ENCODE peak calls at places on chromosomes 5 and 9, in eight cellular contexts. A is fibroblast of mammary gland, Z is cardiac fibroblast, K is uterus, N is upper lobe of right lung, V is astrocyte of the cerebellum, U is fibroblast of lung, F is neural progenitor cell. C is an unnamed sample.

GRCh38 chr5:91419571-91420537 is 36.7 kb upstream of the ARRDC3 start:
- DNase-seq in A (peak; percentile 67), Z (peak; percentile 76), K (peak; percentile 45), N (no peak), V (peak; percentile 52), U (peak; percentile 80), F (peak; percentile 72), C (peak; percentile 38)

GRCh38 chr5:178187014-178187413 is at the start of gene GMCL2:
- DNase-seq in A (no peak), Z (no peak), K (no peak), N (no peak), V (no peak), U (no peak), F (no peak), C (no peak)

GRCh38 chr5:149414405-149415244 is 35.5 kb upstream of the IL17B start:
- DNase-seq in A (peak; percentile 90), Z (peak; percentile 89), K (peak; percentile 67), N (no peak), V (no peak), U (peak; percentile 62), F (no peak), C (no peak)

GRCh38 chr5:87113848-87114247 is 153.8 kb upstream of the RASA1 start:
- DNase-seq in A (peak; percentile 79), Z (peak; percentile 39), K (no peak), N (no peak), V (peak; percentile 72), U (peak; percentile 64), F (no peak), C (no peak)

GRCh38 chr5:149940077-149940574 is 4.5 kb downstream of the PDE6A start:
- DNase-seq in A (peak; percentile 40), Z (peak; percentile 78), K (no peak), N (no peak), V (no peak), U (peak; percentile 50), F (no peak), C (no peak)

GRCh38 chr9:2290382-2290781 is 275.2 kb downstream of the SMARCA2 start:
- DNase-seq in A (no peak), Z (no peak), K (no peak), N (no peak), V (no peak), U (no peak), F (no peak), C (no peak)

GRCh38 chr9:91536211-91536691 is 112.6 kb upstream of the NFIL3 start:
- DNase-seq in A (peak; percentile 68), Z (no peak), K (no peak), N (no peak), V (no peak), U (peak; percentile 80), F (no peak), C (peak; percentile 35)

GRCh38 chr5:16616536-16617271 is at the start of gene RETREG1:
- DNase-seq in A (no peak), Z (peak; percentile 13), K (peak; percentile 38), N (peak; percentile 88), V (no peak), U (no peak), F (peak; percentile 70), C (no peak)

GRCh38 chr9:124390812-124391658 is 24.2 kb downstream of the PSMB7 start:
- DNase-seq in A (peak; percentile 83), Z (no peak), K (no peak), N (no peak), V (no peak), U (peak; percentile 72), F (peak; percentile 39), C (no peak)

GRCh38 chr5:58330781-58331180 is 129.1 kb downstream of the PLK2 start:
- DNase-seq in A (no peak), Z (no peak), K (no peak), N (no peak), V (no peak), U (no peak), F (no peak), C (no peak)

GRCh38 chr5:61678966-61679365 is 346.9 kb downstream of the ZSWIM6 start:
- DNase-seq in A (no peak), Z (no peak), K (no peak), N (no peak), V (no peak), U (no peak), F (peak; percentile 41), C (no peak)

GRCh38 chr9:89137548-89138462 is 40.8 kb downstream of the SHC3 start:
- DNase-seq in A (peak; percentile 97), Z (peak; percentile 96), K (peak; percentile 74), N (no peak), V (peak; percentile 96), U (peak; percentile 96), F (no peak), C (peak; percentile 63)

GRCh38 chr9:114088571-114089170 is 10.4 kb downstream of the KIF12 start:
- DNase-seq in A (no peak), Z (no peak), K (no peak), N (no peak), V (no peak), U (no peak), F (no peak), C (no peak)

GRCh38 chr5:89703799-89704198 is 705.8 kb downstream of the CETN3 start:
- DNase-seq in A (no peak), Z (peak; percentile 7), K (no peak), N (no peak), V (peak; percentile 44), U (no peak), F (peak; percentile 88), C (no peak)
- H3K4me3 ChIP-seq in A (no peak overlapping the region), Z (no peak overlapping the region), K (no peak overlapping the region), N (no peak overlapping the region), V (no peak overlapping the region), U (no peak overlapping the region), F (peak overlapping the region; percentile 21), C (no peak overlapping the region)

DNA sequence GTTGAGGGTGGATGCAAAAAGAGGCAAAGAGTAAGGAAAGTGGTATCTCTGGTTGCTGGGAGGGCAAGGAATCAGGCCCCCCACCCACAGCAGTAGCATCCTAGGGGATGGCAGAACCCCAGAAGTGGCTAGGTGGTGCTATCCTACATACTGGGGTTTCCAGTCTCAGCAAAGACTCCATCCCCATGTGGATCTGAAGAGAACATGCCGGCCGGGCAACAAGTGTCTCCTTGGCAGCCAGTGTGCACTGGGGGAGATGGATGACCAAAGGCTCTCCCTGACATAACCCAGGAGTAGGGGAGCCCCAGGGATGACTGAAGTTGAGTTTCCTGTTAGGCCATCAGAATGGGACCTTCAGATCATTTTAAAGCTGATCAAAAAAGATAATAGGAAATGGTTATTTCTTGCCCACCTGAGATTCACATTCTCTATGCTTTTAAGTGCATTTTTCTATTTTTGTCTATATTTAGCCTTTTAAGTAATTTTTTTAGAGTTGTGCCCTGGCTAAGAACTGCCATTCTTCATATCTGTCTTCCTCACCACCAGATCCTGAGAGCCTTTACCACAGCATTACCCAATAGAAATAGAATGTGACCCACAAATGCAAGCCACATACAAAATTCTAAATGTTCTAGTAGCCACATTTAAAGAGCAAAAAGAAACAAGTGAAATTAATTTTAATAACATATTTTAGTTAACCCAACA is 78.7 kb upstream of the SMIM23 start:
- DNase-seq in A (no peak), Z (no peak), K (no peak), N (no peak), V (no peak), U (no peak), F (no peak), C (no peak)
- TF ChIP-seq CTCF in A (no peak), Z (no peak), K (no peak), N (no peak), V (no peak), U (no peak), F (no peak), C (no peak)

DNA sequence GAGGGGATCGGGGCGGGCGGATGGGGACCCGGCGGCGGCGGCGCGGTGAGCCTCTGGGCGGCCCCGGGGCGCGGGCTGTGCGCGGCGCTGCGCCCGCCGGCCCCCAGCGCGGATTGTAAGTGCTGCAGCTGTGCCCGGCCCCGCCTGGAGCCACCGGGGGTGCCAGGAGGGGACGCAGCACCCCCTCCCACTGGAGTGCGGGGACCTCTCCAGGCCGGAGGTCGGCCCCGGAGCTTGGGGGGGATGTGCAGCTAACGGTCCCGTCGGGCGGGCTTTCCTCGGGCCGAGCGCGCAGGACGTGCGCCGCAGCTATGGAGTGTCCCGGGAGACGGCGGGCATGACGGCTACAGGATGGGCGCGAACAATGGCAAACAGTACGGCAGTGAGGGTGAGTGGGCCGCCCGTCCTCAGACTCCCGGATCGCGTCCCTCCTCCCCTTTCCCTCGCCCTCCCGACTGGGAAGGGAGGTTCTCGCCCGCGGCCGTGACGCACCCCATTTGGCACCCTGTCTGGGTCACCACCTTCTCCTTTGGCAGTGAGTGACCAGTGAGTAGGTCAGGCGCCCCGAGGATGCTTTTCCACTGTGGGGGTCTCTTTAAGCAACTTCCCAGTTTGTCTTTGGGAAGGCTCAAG is 462 bp downstream of the FBXL7 start:
- DNase-seq in A (peak; percentile 63), Z (peak; percentile 59), K (peak; percentile 64), N (peak; percentile 71), V (no peak), U (peak; percentile 50), F (peak; percentile 68), C (no peak)
- H3K4me3 ChIP-seq in A (peak overlapping the region; percentile 75), Z (peak overlapping the region; percentile 80), K (peak overlapping the region; percentile 92), N (peak overlapping the region; percentile 64), V (peak overlapping the region; percentile 64), U (peak overlapping the region; percentile 86), F (peak overlapping the region; percentile 77), C (peak overlapping the region; percentile 79)

GRCh38 chr9:93992830-93993229 is 37.7 kb upstream of the BARX1 start:
- DNase-seq in A (no peak), Z (no peak), K (no peak), N (no peak), V (no peak), U (no peak), F (no peak), C (no peak)

GRCh38 chr9:93994132-93994531 is 39.0 kb upstream of the BARX1 start:
- DNase-seq in A (no peak), Z (no peak), K (no peak), N (no peak), V (no peak), U (no peak), F (no peak), C (no peak)

GRCh38 chr9:94002316-94003140 is 47.4 kb upstream of the BARX1 start:
- DNase-seq in A (peak; percentile 59), Z (peak; percentile 69), K (no peak), N (no peak), V (peak; percentile 12), U (peak; percentile 62), F (peak; percentile 83), C (peak; percentile 33)

GRCh38 chr9:93996367-93996766 is 41.2 kb upstream of the BARX1 start:
- DNase-seq in A (no peak), Z (no peak), K (no peak), N (no peak), V (no peak), U (no peak), F (no peak), C (no peak)

DNA sequence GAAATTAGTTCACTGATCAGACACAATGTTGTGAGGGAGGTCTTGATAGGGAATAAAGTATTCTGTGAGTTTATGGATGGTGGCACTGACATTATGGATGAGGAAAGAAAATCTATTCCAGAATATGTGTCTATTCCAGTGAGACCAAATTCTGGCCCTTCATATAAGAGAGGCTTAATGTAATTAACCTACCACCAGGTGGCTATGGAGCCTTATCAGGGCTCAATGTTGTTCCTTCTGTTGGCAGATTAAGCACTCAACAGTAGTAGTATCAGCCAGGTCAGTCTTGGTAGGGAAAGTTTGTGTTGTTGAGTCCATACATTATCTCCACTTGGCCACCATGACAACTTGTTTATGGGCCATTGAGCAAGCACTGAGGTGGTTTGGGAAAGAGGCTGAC is 41.7 kb upstream of the BARX1 start:
- DNase-seq in A (no peak), Z (no peak), K (no peak), N (no peak), V (no peak), U (no peak), F (peak; percentile 18), C (no peak)
- TF ChIP-seq CTCF in A (peak; percentile 11), Z (peak; percentile 4), K (no peak), N (no peak), V (no peak), U (no peak), F (peak; percentile 5), C (no peak)

C was measured in HFF-Myc.